ENCODE peak calls at places on chromosomes 5 and 9, in eight cellular contexts. One of them, this sample, is unnamed.

GRCh38 chr5:159104058-159104651 is 4.4 kb upstream of the EBF1 start:
- DNase-seq in nephron progenitor cell: peak
- DNase-seq in fibroblast of the aortic adventitia: no peak
- DNase-seq in cardiac muscle cell: peak
- DNase-seq in activated T-helper 1 cell treated with anti-CD3 and anti-CD28 coated beads, Interleukin-2, amount 50 U/mL, for 16 hours: no peak
- DNase-seq in stimulated activated CD8-positive, alpha-beta memory T cell treated with anti-CD3 and anti-CD28 coated beads, Interleukin-2, amount 100 ng/mL, for 1 hour: no peak
- DNase-seq in LHCN-M2: no peak
- DNase-seq in Calu3: no peak
- DNase-seq in this sample: peak

GRCh38 chr5:77893225-77893860 is 117.2 kb upstream of the TBCA start:
- DNase-seq in LHCN-M2: peak
- DNase-seq in stimulated activated CD8-positive, alpha-beta memory T cell treated with anti-CD3 and anti-CD28 coated beads, Interleukin-2, amount 100 ng/mL, for 1 hour: no peak
- DNase-seq in fibroblast of the aortic adventitia: peak
- DNase-seq in cardiac muscle cell: peak
- DNase-seq in nephron progenitor cell: no peak
- DNase-seq in Calu3: peak
- DNase-seq in activated T-helper 1 cell treated with anti-CD3 and anti-CD28 coated beads, Interleukin-2, amount 50 U/mL, for 16 hours: no peak
- DNase-seq in this sample: no peak

GRCh38 chr5:141655020-141655419 is 3.8 kb upstream of the FCHSD1 start:
- DNase-seq in LHCN-M2: no peak
- DNase-seq in cardiac muscle cell: no peak
- DNase-seq in stimulated activated CD8-positive, alpha-beta memory T cell treated with anti-CD3 and anti-CD28 coated beads, Interleukin-2, amount 100 ng/mL, for 1 hour: no peak
- DNase-seq in activated T-helper 1 cell treated with anti-CD3 and anti-CD28 coated beads, Interleukin-2, amount 50 U/mL, for 16 hours: no peak
- DNase-seq in nephron progenitor cell: no peak
- DNase-seq in Calu3: no peak
- DNase-seq in fibroblast of the aortic adventitia: no peak
- DNase-seq in this sample: no peak

GRCh38 chr9:70587143-70587710 is 172.8 kb upstream of the KLF9 start:
- DNase-seq in LHCN-M2: peak
- DNase-seq in fibroblast of the aortic adventitia: peak
- DNase-seq in Calu3: no peak
- DNase-seq in activated T-helper 1 cell treated with anti-CD3 and anti-CD28 coated beads, Interleukin-2, amount 50 U/mL, for 16 hours: no peak
- DNase-seq in nephron progenitor cell: no peak
- DNase-seq in cardiac muscle cell: peak
- DNase-seq in stimulated activated CD8-positive, alpha-beta memory T cell treated with anti-CD3 and anti-CD28 coated beads, Interleukin-2, amount 100 ng/mL, for 1 hour: no peak
- DNase-seq in this sample: no peak

GRCh38 chr5:75668348-75668895 is 48.8 kb downstream of the POC5 start:
- DNase-seq in cardiac muscle cell: no peak
- DNase-seq in Calu3: no peak
- DNase-seq in fibroblast of the aortic adventitia: peak
- DNase-seq in nephron progenitor cell: no peak
- DNase-seq in LHCN-M2: no peak
- DNase-seq in activated T-helper 1 cell treated with anti-CD3 and anti-CD28 coated beads, Interleukin-2, amount 50 U/mL, for 16 hours: no peak
- DNase-seq in stimulated activated CD8-positive, alpha-beta memory T cell treated with anti-CD3 and anti-CD28 coated beads, Interleukin-2, amount 100 ng/mL, for 1 hour: no peak
- DNase-seq in this sample: no peak

GRCh38 chr5:52727001-52727400 is 60.7 kb upstream of the ITGA1 start:
- DNase-seq in nephron progenitor cell: no peak
- DNase-seq in cardiac muscle cell: no peak
- DNase-seq in Calu3: no peak
- DNase-seq in fibroblast of the aortic adventitia: no peak
- DNase-seq in stimulated activated CD8-positive, alpha-beta memory T cell treated with anti-CD3 and anti-CD28 coated beads, Interleukin-2, amount 100 ng/mL, for 1 hour: no peak
- DNase-seq in activated T-helper 1 cell treated with anti-CD3 and anti-CD28 coated beads, Interleukin-2, amount 50 U/mL, for 16 hours: no peak
- DNase-seq in LHCN-M2: no peak
- DNase-seq in this sample: no peak

GRCh38 chr5:39716532-39716971 is 291.8 kb upstream of the DAB2 start:
- DNase-seq in activated T-helper 1 cell treated with anti-CD3 and anti-CD28 coated beads, Interleukin-2, amount 50 U/mL, for 16 hours: no peak
- DNase-seq in LHCN-M2: peak
- DNase-seq in Calu3: peak
- DNase-seq in nephron progenitor cell: peak
- DNase-seq in stimulated activated CD8-positive, alpha-beta memory T cell treated with anti-CD3 and anti-CD28 coated beads, Interleukin-2, amount 100 ng/mL, for 1 hour: no peak
- DNase-seq in cardiac muscle cell: peak
- DNase-seq in fibroblast of the aortic adventitia: peak
- DNase-seq in this sample: no peak

GRCh38 chr9:79524266-79524665 is 47.5 kb upstream of the TLE4 start:
- DNase-seq in cardiac muscle cell: peak
- DNase-seq in Calu3: no peak
- DNase-seq in stimulated activated CD8-positive, alpha-beta memory T cell treated with anti-CD3 and anti-CD28 coated beads, Interleukin-2, amount 100 ng/mL, for 1 hour: no peak
- DNase-seq in LHCN-M2: peak
- DNase-seq in activated T-helper 1 cell treated with anti-CD3 and anti-CD28 coated beads, Interleukin-2, amount 50 U/mL, for 16 hours: no peak
- DNase-seq in fibroblast of the aortic adventitia: no peak
- DNase-seq in nephron progenitor cell: no peak
- DNase-seq in this sample: no peak

GRCh38 chr9:105385372-105385985 is 62.4 kb upstream of the FSD1L start:
- DNase-seq in nephron progenitor cell: no peak
- DNase-seq in Calu3: no peak
- DNase-seq in activated T-helper 1 cell treated with anti-CD3 and anti-CD28 coated beads, Interleukin-2, amount 50 U/mL, for 16 hours: no peak
- DNase-seq in cardiac muscle cell: peak
- DNase-seq in stimulated activated CD8-positive, alpha-beta memory T cell treated with anti-CD3 and anti-CD28 coated beads, Interleukin-2, amount 100 ng/mL, for 1 hour: no peak
- DNase-seq in LHCN-M2: no peak
- DNase-seq in fibroblast of the aortic adventitia: peak
- DNase-seq in this sample: no peak

GRCh38 chr9:5364294-5364990 is 24.8 kb upstream of the RLN1 start:
- DNase-seq in fibroblast of the aortic adventitia: peak
- DNase-seq in LHCN-M2: peak
- DNase-seq in activated T-helper 1 cell treated with anti-CD3 and anti-CD28 coated beads, Interleukin-2, amount 50 U/mL, for 16 hours: no peak
- DNase-seq in nephron progenitor cell: no peak
- DNase-seq in cardiac muscle cell: peak
- DNase-seq in Calu3: no peak
- DNase-seq in stimulated activated CD8-positive, alpha-beta memory T cell treated with anti-CD3 and anti-CD28 coated beads, Interleukin-2, amount 100 ng/mL, for 1 hour: no peak
- DNase-seq in this sample: no peak

GRCh38 chr5:10442581-10442980 is 902 bp downstream of the ROPN1L start:
- DNase-seq in Calu3: no peak
- DNase-seq in cardiac muscle cell: no peak
- DNase-seq in nephron progenitor cell: no peak
- DNase-seq in fibroblast of the aortic adventitia: no peak
- DNase-seq in LHCN-M2: peak
- DNase-seq in activated T-helper 1 cell treated with anti-CD3 and anti-CD28 coated beads, Interleukin-2, amount 50 U/mL, for 16 hours: no peak
- DNase-seq in stimulated activated CD8-positive, alpha-beta memory T cell treated with anti-CD3 and anti-CD28 coated beads, Interleukin-2, amount 100 ng/mL, for 1 hour: no peak
- DNase-seq in this sample: no peak